ENCODE peak calls at places on chromosome 18, in eight cellular contexts. One of them, this sample, is unnamed.
A peak's percentile ranks its signal among the peaks of the same experiment; 100 is the strongest.

GRCh38 chr18:43303376-43303775 is 26.1 kb upstream of the SYT4 start:
- DNase-seq in activated CD8-positive, alpha-beta memory T cell treated with anti-CD3 and anti-CD28 coated beads for 4 hours: no peak
- DNase-seq in hippocampal formation: no peak
- DNase-seq in neural crest cell: no peak
- DNase-seq in GM23248: no peak
- DNase-seq in left kidney: no peak
- DNase-seq in fibroblast of lung: no peak
- DNase-seq in effector CD4-positive, alpha-beta T cell: no peak
- DNase-seq in this sample: peak; percentile 57

GRCh38 chr18:70454705-70455322 is 166.0 kb downstream of the SOCS6 start:
- DNase-seq in left kidney: peak; percentile 79
- DNase-seq in neural crest cell: peak; percentile 60
- DNase-seq in effector CD4-positive, alpha-beta T cell: peak; percentile 6
- DNase-seq in activated CD8-positive, alpha-beta memory T cell treated with anti-CD3 and anti-CD28 coated beads for 4 hours: no peak
- DNase-seq in hippocampal formation: no peak
- DNase-seq in fibroblast of lung: peak; percentile 61
- DNase-seq in GM23248: peak; percentile 85
- DNase-seq in this sample: peak; percentile 79

GRCh38 chr18:25873833-25874232 is 216.6 kb downstream of the SS18 start:
- DNase-seq in fibroblast of lung: peak; percentile 6
- DNase-seq in neural crest cell: no peak
- DNase-seq in left kidney: no peak
- DNase-seq in activated CD8-positive, alpha-beta memory T cell treated with anti-CD3 and anti-CD28 coated beads for 4 hours: no peak
- DNase-seq in GM23248: no peak
- DNase-seq in hippocampal formation: no peak
- DNase-seq in effector CD4-positive, alpha-beta T cell: no peak
- DNase-seq in this sample: peak; percentile 32

GRCh38 chr18:75456277-75456676 is 28.8 kb upstream of the SMIM21 start:
- DNase-seq in left kidney: peak; percentile 56
- DNase-seq in GM23248: no peak
- DNase-seq in fibroblast of lung: no peak
- DNase-seq in effector CD4-positive, alpha-beta T cell: no peak
- DNase-seq in activated CD8-positive, alpha-beta memory T cell treated with anti-CD3 and anti-CD28 coated beads for 4 hours: peak; percentile 35
- DNase-seq in neural crest cell: peak; percentile 25
- DNase-seq in hippocampal formation: no peak
- DNase-seq in this sample: no peak

GRCh38 chr18:66676699-66677098 is 72.8 kb upstream of the CDH19 start:
- DNase-seq in neural crest cell: no peak
- DNase-seq in left kidney: no peak
- DNase-seq in hippocampal formation: no peak
- DNase-seq in GM23248: no peak
- DNase-seq in effector CD4-positive, alpha-beta T cell: no peak
- DNase-seq in activated CD8-positive, alpha-beta memory T cell treated with anti-CD3 and anti-CD28 coated beads for 4 hours: no peak
- DNase-seq in fibroblast of lung: no peak
- DNase-seq in this sample: no peak

GRCh38 chr18:10378688-10379465 is 75.6 kb upstream of the APCDD1 start:
- DNase-seq in activated CD8-positive, alpha-beta memory T cell treated with anti-CD3 and anti-CD28 coated beads for 4 hours: no peak
- DNase-seq in effector CD4-positive, alpha-beta T cell: no peak
- DNase-seq in fibroblast of lung: peak; percentile 66
- DNase-seq in neural crest cell: no peak
- DNase-seq in left kidney: no peak
- DNase-seq in hippocampal formation: no peak
- DNase-seq in GM23248: peak; percentile 86
- DNase-seq in this sample: no peak

GRCh38 chr18:46424898-46425297 is 232.1 kb downstream of the LOXHD1 start:
- DNase-seq in fibroblast of lung: no peak
- DNase-seq in GM23248: no peak
- DNase-seq in hippocampal formation: no peak
- DNase-seq in activated CD8-positive, alpha-beta memory T cell treated with anti-CD3 and anti-CD28 coated beads for 4 hours: no peak
- DNase-seq in left kidney: peak; percentile 83
- DNase-seq in neural crest cell: no peak
- DNase-seq in effector CD4-positive, alpha-beta T cell: no peak
- DNase-seq in this sample: no peak

GRCh38 chr18:3367491-3368091 is 82.4 kb upstream of the TGIF1 start:
- DNase-seq in left kidney: no peak
- DNase-seq in activated CD8-positive, alpha-beta memory T cell treated with anti-CD3 and anti-CD28 coated beads for 4 hours: no peak
- DNase-seq in GM23248: peak; percentile 46
- DNase-seq in effector CD4-positive, alpha-beta T cell: no peak
- DNase-seq in hippocampal formation: no peak
- DNase-seq in neural crest cell: no peak
- DNase-seq in fibroblast of lung: peak; percentile 81
- DNase-seq in this sample: no peak

GRCh38 chr18:46060359-46060841 is 11.7 kb downstream of the PSTPIP2 start:
- DNase-seq in effector CD4-positive, alpha-beta T cell: no peak
- DNase-seq in activated CD8-positive, alpha-beta memory T cell treated with anti-CD3 and anti-CD28 coated beads for 4 hours: no peak
- DNase-seq in GM23248: no peak
- DNase-seq in hippocampal formation: no peak
- DNase-seq in left kidney: no peak
- DNase-seq in neural crest cell: no peak
- DNase-seq in fibroblast of lung: no peak
- DNase-seq in this sample: peak; percentile 95

GRCh38 chr18:29147944-29148343 is 971.0 kb upstream of the CDH2 start:
- DNase-seq in fibroblast of lung: peak; percentile 72
- DNase-seq in left kidney: peak; percentile 9
- DNase-seq in hippocampal formation: no peak
- DNase-seq in activated CD8-positive, alpha-beta memory T cell treated with anti-CD3 and anti-CD28 coated beads for 4 hours: no peak
- DNase-seq in GM23248: peak; percentile 62
- DNase-seq in effector CD4-positive, alpha-beta T cell: no peak
- DNase-seq in neural crest cell: no peak
- DNase-seq in this sample: peak; percentile 77

GRCh38 chr18:46950064-46950656 is 32.8 kb downstream of the KATNAL2 start:
- DNase-seq in activated CD8-positive, alpha-beta memory T cell treated with anti-CD3 and anti-CD28 coated beads for 4 hours: no peak
- DNase-seq in neural crest cell: no peak
- DNase-seq in fibroblast of lung: no peak
- DNase-seq in GM23248: peak; percentile 44
- DNase-seq in effector CD4-positive, alpha-beta T cell: no peak
- DNase-seq in hippocampal formation: no peak
- DNase-seq in left kidney: peak; percentile 50
- DNase-seq in this sample: peak; percentile 61

GRCh38 chr18:33115476-33115875 is 325.0 kb downstream of the CCDC178 start:
- DNase-seq in activated CD8-positive, alpha-beta memory T cell treated with anti-CD3 and anti-CD28 coated beads for 4 hours: no peak
- DNase-seq in neural crest cell: no peak
- DNase-seq in GM23248: no peak
- DNase-seq in effector CD4-positive, alpha-beta T cell: no peak
- DNase-seq in left kidney: no peak
- DNase-seq in hippocampal formation: no peak
- DNase-seq in fibroblast of lung: no peak
- DNase-seq in this sample: no peak

GRCh38 chr18:26425148-26425531 is 123.2 kb downstream of the KCTD1 start:
- DNase-seq in hippocampal formation: no peak
- DNase-seq in GM23248: peak; percentile 80
- DNase-seq in left kidney: peak; percentile 67
- DNase-seq in fibroblast of lung: peak; percentile 33
- DNase-seq in activated CD8-positive, alpha-beta memory T cell treated with anti-CD3 and anti-CD28 coated beads for 4 hours: no peak
- DNase-seq in effector CD4-positive, alpha-beta T cell: no peak
- DNase-seq in neural crest cell: no peak
- DNase-seq in this sample: no peak

GRCh38 chr18:9173770-9174233 is 37.2 kb downstream of the ANKRD12 start:
- DNase-seq in left kidney: no peak
- DNase-seq in neural crest cell: no peak
- DNase-seq in effector CD4-positive, alpha-beta T cell: no peak
- DNase-seq in hippocampal formation: no peak
- DNase-seq in fibroblast of lung: no peak
- DNase-seq in activated CD8-positive, alpha-beta memory T cell treated with anti-CD3 and anti-CD28 coated beads for 4 hours: no peak
- DNase-seq in GM23248: no peak
- DNase-seq in this sample: no peak

GRCh38 chr18:62571648-62572047 is 48.8 kb downstream of the ZCCHC2 start:
- DNase-seq in fibroblast of lung: no peak
- DNase-seq in neural crest cell: no peak
- DNase-seq in hippocampal formation: no peak
- DNase-seq in effector CD4-positive, alpha-beta T cell: no peak
- DNase-seq in GM23248: no peak
- DNase-seq in left kidney: no peak
- DNase-seq in activated CD8-positive, alpha-beta memory T cell treated with anti-CD3 and anti-CD28 coated beads for 4 hours: no peak
- DNase-seq in this sample: no peak

GRCh38 chr18:74840492-74841167 is 243.0 kb downstream of the ZNF407 start:
- DNase-seq in GM23248: peak; percentile 68
- DNase-seq in effector CD4-positive, alpha-beta T cell: no peak
- DNase-seq in hippocampal formation: no peak
- DNase-seq in neural crest cell: no peak
- DNase-seq in fibroblast of lung: peak; percentile 63
- DNase-seq in left kidney: no peak
- DNase-seq in activated CD8-positive, alpha-beta memory T cell treated with anti-CD3 and anti-CD28 coated beads for 4 hours: no peak
- DNase-seq in this sample: no peak

GRCh38 chr18:31648966-31649429 is 35.4 kb downstream of the B4GALT6 start:
- DNase-seq in hippocampal formation: no peak
- DNase-seq in left kidney: no peak
- DNase-seq in neural crest cell: no peak
- DNase-seq in fibroblast of lung: peak; percentile 75
- DNase-seq in effector CD4-positive, alpha-beta T cell: no peak
- DNase-seq in activated CD8-positive, alpha-beta memory T cell treated with anti-CD3 and anti-CD28 coated beads for 4 hours: no peak
- DNase-seq in GM23248: peak; percentile 78
- DNase-seq in this sample: peak; percentile 71

GRCh38 chr18:79625195-79625923 is 54.2 kb upstream of the CTDP1 start:
- DNase-seq in effector CD4-positive, alpha-beta T cell: no peak
- DNase-seq in hippocampal formation: no peak
- DNase-seq in activated CD8-positive, alpha-beta memory T cell treated with anti-CD3 and anti-CD28 coated beads for 4 hours: no peak
- DNase-seq in left kidney: peak; percentile 36
- DNase-seq in GM23248: no peak
- DNase-seq in fibroblast of lung: no peak
- DNase-seq in neural crest cell: no peak
- DNase-seq in this sample: peak; percentile 64

GRCh38 chr18:39057423-39058057 is 1491.9 kb upstream of the CELF4 start:
- DNase-seq in activated CD8-positive, alpha-beta memory T cell treated with anti-CD3 and anti-CD28 coated beads for 4 hours: no peak
- DNase-seq in effector CD4-positive, alpha-beta T cell: no peak
- DNase-seq in hippocampal formation: no peak
- DNase-seq in left kidney: no peak
- DNase-seq in fibroblast of lung: peak; percentile 49
- DNase-seq in GM23248: peak; percentile 7
- DNase-seq in neural crest cell: no peak
- DNase-seq in this sample: no peak

GRCh38 chr18:44887227-44887631 is 206.5 kb downstream of the SETBP1 start:
- DNase-seq in hippocampal formation: no peak
- DNase-seq in activated CD8-positive, alpha-beta memory T cell treated with anti-CD3 and anti-CD28 coated beads for 4 hours: peak; percentile 15
- DNase-seq in GM23248: peak; percentile 88
- DNase-seq in effector CD4-positive, alpha-beta T cell: no peak
- DNase-seq in fibroblast of lung: peak; percentile 79
- DNase-seq in neural crest cell: no peak
- DNase-seq in left kidney: no peak
- DNase-seq in this sample: peak; percentile 24

GRCh38 chr18:13136056-13136688 is 82.4 kb upstream of the LDLRAD4 start:
- DNase-seq in GM23248: no peak
- DNase-seq in effector CD4-positive, alpha-beta T cell: peak; percentile 13
- DNase-seq in activated CD8-positive, alpha-beta memory T cell treated with anti-CD3 and anti-CD28 coated beads for 4 hours: no peak
- DNase-seq in hippocampal formation: no peak
- DNase-seq in neural crest cell: no peak
- DNase-seq in left kidney: no peak
- DNase-seq in fibroblast of lung: peak; percentile 43
- DNase-seq in this sample: peak; percentile 59

GRCh38 chr18:31223371-31223770 is 60.7 kb upstream of the DSC1 start:
- DNase-seq in activated CD8-positive, alpha-beta memory T cell treated with anti-CD3 and anti-CD28 coated beads for 4 hours: no peak
- DNase-seq in effector CD4-positive, alpha-beta T cell: no peak
- DNase-seq in fibroblast of lung: no peak
- DNase-seq in left kidney: no peak
- DNase-seq in hippocampal formation: no peak
- DNase-seq in neural crest cell: no peak
- DNase-seq in GM23248: no peak
- DNase-seq in this sample: no peak

GRCh38 chr18:79702906-79703305 is 23.3 kb downstream of the CTDP1 start:
- DNase-seq in activated CD8-positive, alpha-beta memory T cell treated with anti-CD3 and anti-CD28 coated beads for 4 hours: no peak
- DNase-seq in effector CD4-positive, alpha-beta T cell: no peak
- DNase-seq in left kidney: no peak
- DNase-seq in neural crest cell: no peak
- DNase-seq in GM23248: no peak
- DNase-seq in fibroblast of lung: no peak
- DNase-seq in hippocampal formation: no peak
- DNase-seq in this sample: no peak

GRCh38 chr18:38241736-38242135 is 676.1 kb upstream of the CELF4 start:
- DNase-seq in neural crest cell: no peak
- DNase-seq in fibroblast of lung: peak; percentile 65
- DNase-seq in effector CD4-positive, alpha-beta T cell: no peak
- DNase-seq in hippocampal formation: no peak
- DNase-seq in GM23248: peak; percentile 0
- DNase-seq in activated CD8-positive, alpha-beta memory T cell treated with anti-CD3 and anti-CD28 coated beads for 4 hours: no peak
- DNase-seq in left kidney: no peak
- DNase-seq in this sample: no peak

GRCh38 chr18:28657836-28658410 is 481.0 kb upstream of the CDH2 start:
- DNase-seq in neural crest cell: no peak
- DNase-seq in GM23248: peak; percentile 25
- DNase-seq in effector CD4-positive, alpha-beta T cell: no peak
- DNase-seq in left kidney: no peak
- DNase-seq in fibroblast of lung: peak; percentile 88
- DNase-seq in hippocampal formation: no peak
- DNase-seq in activated CD8-positive, alpha-beta memory T cell treated with anti-CD3 and anti-CD28 coated beads for 4 hours: no peak
- DNase-seq in this sample: peak; percentile 43

GRCh38 chr18:58226476-58226875 is 182.4 kb downstream of the NEDD4L start:
- DNase-seq in activated CD8-positive, alpha-beta memory T cell treated with anti-CD3 and anti-CD28 coated beads for 4 hours: no peak
- DNase-seq in neural crest cell: no peak
- DNase-seq in effector CD4-positive, alpha-beta T cell: no peak
- DNase-seq in fibroblast of lung: no peak
- DNase-seq in GM23248: no peak
- DNase-seq in left kidney: no peak
- DNase-seq in hippocampal formation: no peak
- DNase-seq in this sample: no peak

GRCh38 chr18:31010601-31011000 is 31.9 kb downstream of the DSC3 start:
- DNase-seq in hippocampal formation: no peak
- DNase-seq in neural crest cell: no peak
- DNase-seq in effector CD4-positive, alpha-beta T cell: no peak
- DNase-seq in GM23248: no peak
- DNase-seq in left kidney: no peak
- DNase-seq in activated CD8-positive, alpha-beta memory T cell treated with anti-CD3 and anti-CD28 coated beads for 4 hours: no peak
- DNase-seq in fibroblast of lung: peak; percentile 33
- DNase-seq in this sample: no peak

GRCh38 chr18:34467059-34467458 is 242.3 kb upstream of the NOL4 start:
- DNase-seq in GM23248: peak; percentile 2
- DNase-seq in neural crest cell: no peak
- DNase-seq in effector CD4-positive, alpha-beta T cell: no peak
- DNase-seq in hippocampal formation: no peak
- DNase-seq in fibroblast of lung: peak; percentile 61
- DNase-seq in activated CD8-positive, alpha-beta memory T cell treated with anti-CD3 and anti-CD28 coated beads for 4 hours: no peak
- DNase-seq in left kidney: no peak
- DNase-seq in this sample: peak; percentile 42

GRCh38 chr18:58140366-58141325 is 96.6 kb downstream of the NEDD4L start:
- DNase-seq in fibroblast of lung: no peak
- DNase-seq in hippocampal formation: peak; percentile 45
- DNase-seq in effector CD4-positive, alpha-beta T cell: no peak
- DNase-seq in left kidney: peak; percentile 44
- DNase-seq in GM23248: no peak
- DNase-seq in neural crest cell: no peak
- DNase-seq in activated CD8-positive, alpha-beta memory T cell treated with anti-CD3 and anti-CD28 coated beads for 4 hours: no peak
- DNase-seq in this sample: peak; percentile 28

GRCh38 chr18:79634186-79634585 is 45.4 kb upstream of the CTDP1 start:
- DNase-seq in hippocampal formation: no peak
- DNase-seq in neural crest cell: no peak
- DNase-seq in left kidney: no peak
- DNase-seq in GM23248: no peak
- DNase-seq in effector CD4-positive, alpha-beta T cell: no peak
- DNase-seq in fibroblast of lung: no peak
- DNase-seq in activated CD8-positive, alpha-beta memory T cell treated with anti-CD3 and anti-CD28 coated beads for 4 hours: no peak
- DNase-seq in this sample: no peak

GRCh38 chr18:12420831-12421421 is 13.2 kb downstream of the PRELID3A start:
- DNase-seq in GM23248: peak; percentile 29
- DNase-seq in hippocampal formation: no peak
- DNase-seq in fibroblast of lung: no peak
- DNase-seq in effector CD4-positive, alpha-beta T cell: no peak
- DNase-seq in left kidney: peak; percentile 90
- DNase-seq in activated CD8-positive, alpha-beta memory T cell treated with anti-CD3 and anti-CD28 coated beads for 4 hours: no peak
- DNase-seq in neural crest cell: peak; percentile 43
- DNase-seq in this sample: no peak

GRCh38 chr18:35581555-35582309 is at the start of gene GALNT1:
- DNase-seq in neural crest cell: peak; percentile 12
- DNase-seq in left kidney: peak; percentile 66
- DNase-seq in GM23248: peak; percentile 57
- DNase-seq in effector CD4-positive, alpha-beta T cell: no peak
- DNase-seq in fibroblast of lung: no peak
- DNase-seq in hippocampal formation: no peak
- DNase-seq in activated CD8-positive, alpha-beta memory T cell treated with anti-CD3 and anti-CD28 coated beads for 4 hours: no peak
- DNase-seq in this sample: peak; percentile 41

This sample was measured in OCI-M1.